ENCODE peak calls at places on chromosome 4, in seven cellular contexts. Y, W, A, G, M, R and F are unnamed samples.

GRCh38 chr4:168751263-168752225 is 254.7 kb downstream of the PALLD start:
- DNase-seq in M (no peak), A (no peak), W (no peak), R (no peak), Y (no peak), G (no peak), F (no peak)

GRCh38 chr4:184648220-184649025 is 824 bp downstream of the CASP3 start:
- DNase-seq in M (peak; percentile 86), A (no peak), Y (peak; percentile 65), R (peak; percentile 51), W (peak; percentile 87), G (peak; percentile 41), F (no peak)

GRCh38 chr4:76943790-76944189 is 5.8 kb upstream of the SEPTIN11 start:
- DNase-seq in A (no peak), Y (no peak), G (no peak), R (no peak), W (no peak), M (no peak), F (no peak)

GRCh38 chr4:107183155-107183774 is 147.2 kb upstream of the DKK2 start:
- DNase-seq in W (no peak), A (peak; percentile 46), M (no peak), G (no peak), Y (peak; percentile 60), R (no peak), F (no peak)

GRCh38 chr4:19722404-19722803 is 529.3 kb upstream of the SLIT2 start:
- DNase-seq in A (no peak), Y (no peak), W (no peak), G (no peak), R (no peak), M (no peak), F (no peak)

GRCh38 chr4:29405151-29405550 is 1315.0 kb upstream of the PCDH7 start:
- DNase-seq in R (no peak), A (no peak), W (no peak), G (no peak), Y (no peak), M (no peak), F (no peak)

GRCh38 chr4:79397951-79398350 is 10.1 kb downstream of the GK2 start:
- DNase-seq in W (no peak), M (no peak), R (no peak), G (no peak), A (no peak), Y (no peak), F (no peak)

GRCh38 chr4:86011117-86011516 is 348.7 kb downstream of the MAPK10 start:
- DNase-seq in A (no peak), G (no peak), R (no peak), M (no peak), Y (no peak), W (no peak), F (no peak)

GRCh38 chr4:154354883-154355282 is 136.7 kb downstream of the DCHS2 start:
- DNase-seq in Y (no peak), A (no peak), R (no peak), G (no peak), W (no peak), M (no peak), F (no peak)

GRCh38 chr4:154344686-154345085 is 146.9 kb downstream of the DCHS2 start:
- DNase-seq in A (no peak), W (no peak), Y (peak; percentile 11), M (no peak), R (no peak), G (no peak), F (no peak)

GRCh38 chr4:154345359-154345758 is 146.2 kb downstream of the DCHS2 start:
- DNase-seq in M (no peak), W (no peak), Y (no peak), G (no peak), R (no peak), A (no peak), F (no peak)

GRCh38 chr4:154348657-154349056 is 142.9 kb downstream of the DCHS2 start:
- DNase-seq in W (no peak), G (no peak), M (no peak), Y (no peak), A (no peak), R (no peak), F (no peak)

DNA sequence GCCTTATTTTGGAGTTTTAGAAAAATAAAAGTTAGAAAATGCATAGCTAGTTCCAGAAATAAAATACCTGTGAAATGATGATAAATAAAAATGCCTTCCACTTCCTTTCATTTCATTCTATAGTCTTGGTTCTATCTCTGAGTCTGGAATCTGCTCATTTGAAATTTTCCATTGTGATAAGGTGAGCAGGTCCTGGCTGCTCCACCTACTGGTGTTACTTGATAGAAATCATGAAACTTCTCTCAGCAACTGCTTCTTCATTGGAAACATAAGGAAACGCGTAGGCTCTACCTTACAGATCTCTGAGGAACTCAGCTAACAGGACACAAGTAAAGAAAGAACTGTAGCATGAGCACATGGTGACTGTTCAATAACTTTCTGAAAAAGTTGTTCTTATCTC is 141.8 kb downstream of the DCHS2 start:
- DNase-seq in G (no peak), Y (no peak), W (no peak), R (no peak), A (peak; percentile 10), M (no peak), F (no peak)
- TF ChIP-seq CTCF in G (peak; percentile 58), Y (peak; percentile 24), W (peak; percentile 8), R (peak; percentile 26), A (peak; percentile 30), M (no peak), F (peak; percentile 47)

DNA sequence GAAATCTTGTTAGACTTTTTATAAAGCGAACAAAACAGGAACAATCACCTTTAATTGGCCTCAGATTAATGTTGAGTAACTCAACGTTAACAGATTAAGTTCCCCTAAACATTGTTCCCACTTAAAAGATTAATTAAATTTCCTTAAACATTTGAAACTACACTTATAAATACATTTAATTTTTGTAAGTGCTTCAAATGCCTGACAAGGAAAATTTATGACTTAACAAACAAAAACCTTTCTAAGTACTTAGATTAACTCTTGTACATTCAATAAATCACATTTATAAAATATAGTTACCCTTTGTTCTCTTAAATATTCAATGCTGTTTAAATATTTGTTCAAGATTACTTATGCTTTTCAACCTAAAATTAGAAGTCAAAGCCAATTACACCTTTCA is 39.4 kb upstream of the OCIAD2 start:
- DNase-seq in R (no peak), M (no peak), Y (no peak), W (no peak), A (no peak), G (no peak), F (no peak)
- TF ChIP-seq CTCF in R (no peak), M (no peak), Y (no peak), W (no peak), A (no peak), G (no peak), F (no peak)

GRCh38 chr4:114417214-114417613 is 181.4 kb upstream of the UGT8 start:
- DNase-seq in M (no peak), R (no peak), G (no peak), Y (peak; percentile 2), W (no peak), A (no peak), F (no peak)
- TF ChIP-seq CTCF in M (no peak), R (no peak), G (peak; percentile 55), Y (no peak), W (no peak), A (no peak), F (peak; percentile 13)

GRCh38 chr4:136634121-136634520 is 898.2 kb downstream of the PCDH18 start:
- DNase-seq in W (no peak), Y (no peak), M (no peak), R (no peak), A (no peak), G (no peak), F (no peak)

GRCh38 chr4:136636155-136636554 is 896.1 kb downstream of the PCDH18 start:
- DNase-seq in W (no peak), Y (no peak), G (no peak), A (no peak), R (no peak), M (no peak), F (no peak)

DNA sequence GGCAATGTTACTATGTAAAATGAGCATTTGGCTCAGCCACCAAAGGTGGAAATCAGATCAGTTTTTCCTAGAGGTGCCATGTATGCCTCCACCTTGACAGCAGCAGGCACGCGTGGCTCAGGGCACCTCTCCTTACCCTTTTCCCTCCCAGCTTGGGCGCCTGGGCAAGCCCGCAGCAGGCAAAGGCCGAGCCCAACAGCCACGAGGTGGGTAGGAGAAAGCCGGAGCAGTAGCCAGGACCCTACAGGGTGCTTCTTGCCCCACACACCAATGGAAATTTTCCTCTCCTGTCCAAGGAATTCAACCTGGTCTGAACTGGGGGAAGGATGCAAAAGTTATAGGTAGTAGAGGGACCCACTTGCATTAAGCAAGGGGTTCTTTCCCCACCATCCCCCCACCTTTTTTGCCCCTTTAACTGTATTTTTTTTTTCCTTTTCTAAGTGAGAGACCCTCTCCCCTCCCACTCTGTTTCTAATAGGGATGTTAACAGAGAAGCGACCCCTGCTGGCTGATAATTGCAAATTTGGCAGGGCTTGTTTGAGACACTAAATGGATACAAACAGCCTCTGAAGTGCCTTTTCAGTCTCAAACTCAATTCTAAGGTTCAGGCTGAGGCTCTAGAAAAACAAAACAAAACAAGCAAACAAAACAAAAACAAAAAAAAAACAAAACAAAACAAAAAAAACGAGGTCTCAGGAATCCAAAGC is 895.1 kb downstream of the PCDH18 start:
- DNase-seq in R (no peak), A (peak; percentile 19), Y (peak; percentile 17), M (no peak), W (no peak), G (no peak), F (no peak)
- TF ChIP-seq CTCF in R (peak; percentile 30), A (no peak), Y (peak; percentile 55), M (no peak), W (no peak), G (peak; percentile 53), F (peak; percentile 54)

GRCh38 chr4:171794528-171794927 is 18.7 kb upstream of the GALNTL6 start:
- DNase-seq in A (no peak), R (no peak), W (no peak), Y (no peak), M (no peak), G (no peak), F (no peak)
- TF ChIP-seq CTCF in A (no peak), R (no peak), W (no peak), Y (no peak), M (no peak), G (no peak), F (no peak)